ENCODE peak calls at places on chromosomes 4 and X, in eight cellular contexts. One of them, this sample, is unnamed.

GRCh38 chr4:73735231-73735630 is 5.1 kb upstream of the CXCL8 start:
- DNase-seq in GM12878: peak; percentile 79
- DNase-seq in body of pancreas: no peak
- DNase-seq in left ventricle myocardium inferior: no peak
- DNase-seq in pancreas: no peak
- DNase-seq in heart right ventricle: no peak
- DNase-seq in prostate gland: no peak
- DNase-seq in ascending aorta: no peak
- DNase-seq in this sample: no peak

GRCh38 chr4:26077840-26078239 is 163.8 kb downstream of the SMIM20 start:
- DNase-seq in GM12878: no peak
- DNase-seq in body of pancreas: peak; percentile 56
- DNase-seq in left ventricle myocardium inferior: no peak
- DNase-seq in pancreas: peak; percentile 74
- DNase-seq in heart right ventricle: no peak
- DNase-seq in prostate gland: no peak
- DNase-seq in ascending aorta: no peak
- DNase-seq in this sample: no peak

GRCh38 chr4:54942735-54943134 is 182.7 kb downstream of the KDR start:
- DNase-seq in GM12878: no peak
- DNase-seq in body of pancreas: no peak
- DNase-seq in left ventricle myocardium inferior: no peak
- DNase-seq in pancreas: no peak
- DNase-seq in heart right ventricle: no peak
- DNase-seq in prostate gland: no peak
- DNase-seq in ascending aorta: no peak
- DNase-seq in this sample: no peak

GRCh38 chr4:152512483-152512882 is 23.4 kb downstream of the FBXW7 start:
- DNase-seq in GM12878: no peak
- DNase-seq in body of pancreas: no peak
- DNase-seq in left ventricle myocardium inferior: no peak
- DNase-seq in pancreas: no peak
- DNase-seq in heart right ventricle: no peak
- DNase-seq in prostate gland: no peak
- DNase-seq in ascending aorta: no peak
- DNase-seq in this sample: no peak

GRCh38 chr4:87541956-87542709 is 13.0 kb upstream of the SPARCL1 start:
- DNase-seq in GM12878: no peak
- DNase-seq in body of pancreas: no peak
- DNase-seq in left ventricle myocardium inferior: no peak
- DNase-seq in pancreas: no peak
- DNase-seq in heart right ventricle: no peak
- DNase-seq in prostate gland: no peak
- DNase-seq in ascending aorta: no peak
- DNase-seq in this sample: no peak

GRCh38 chr4:80751200-80751599 is 279.3 kb upstream of the BMP3 start:
- DNase-seq in GM12878: no peak
- DNase-seq in body of pancreas: no peak
- DNase-seq in left ventricle myocardium inferior: no peak
- DNase-seq in pancreas: no peak
- DNase-seq in heart right ventricle: no peak
- DNase-seq in prostate gland: no peak
- DNase-seq in ascending aorta: no peak
- DNase-seq in this sample: no peak

GRCh38 chr4:83724488-83725060 is 188.7 kb downstream of the GPAT3 start:
- DNase-seq in GM12878: no peak
- DNase-seq in body of pancreas: no peak
- DNase-seq in left ventricle myocardium inferior: no peak
- DNase-seq in pancreas: no peak
- DNase-seq in heart right ventricle: no peak
- DNase-seq in prostate gland: no peak
- DNase-seq in ascending aorta: no peak
- DNase-seq in this sample: no peak

GRCh38 chr4:104345598-104346242 is 149.0 kb downstream of the CXXC4 start:
- DNase-seq in GM12878: no peak
- DNase-seq in body of pancreas: no peak
- DNase-seq in left ventricle myocardium inferior: no peak
- DNase-seq in pancreas: no peak
- DNase-seq in heart right ventricle: no peak
- DNase-seq in prostate gland: no peak
- DNase-seq in ascending aorta: no peak
- DNase-seq in this sample: no peak

GRCh38 chr4:70954032-70954431 is 39.4 kb upstream of the DCK start:
- DNase-seq in GM12878: no peak
- DNase-seq in body of pancreas: no peak
- DNase-seq in left ventricle myocardium inferior: no peak
- DNase-seq in pancreas: no peak
- DNase-seq in heart right ventricle: no peak
- DNase-seq in prostate gland: no peak
- DNase-seq in ascending aorta: no peak
- DNase-seq in this sample: no peak

GRCh38 chr4:92305878-92306520 is 2.2 kb downstream of the GRID2 start:
- DNase-seq in GM12878: no peak
- DNase-seq in body of pancreas: no peak
- DNase-seq in left ventricle myocardium inferior: no peak
- DNase-seq in pancreas: no peak
- DNase-seq in heart right ventricle: no peak
- DNase-seq in prostate gland: no peak
- DNase-seq in ascending aorta: no peak
- DNase-seq in this sample: no peak

GRCh38 chrX:139058831-139059495 is 347.4 kb upstream of the FGF13 start:
- DNase-seq in GM12878: no peak
- DNase-seq in body of pancreas: no peak
- DNase-seq in left ventricle myocardium inferior: no peak
- DNase-seq in pancreas: no peak
- DNase-seq in heart right ventricle: no peak
- DNase-seq in prostate gland: no peak
- DNase-seq in ascending aorta: no peak
- DNase-seq in this sample: no peak

GRCh38 chrX:103063918-103064434 is at the start of gene BEX1:
- DNase-seq in GM12878: no peak
- DNase-seq in body of pancreas: peak; percentile 72
- DNase-seq in left ventricle myocardium inferior: no peak
- DNase-seq in pancreas: peak; percentile 81
- DNase-seq in heart right ventricle: no peak
- DNase-seq in prostate gland: peak; percentile 6
- DNase-seq in ascending aorta: no peak
- DNase-seq in this sample: peak; percentile 63

GRCh38 chr4:139085141-139085540 is 69.6 kb downstream of the NOCT start:
- DNase-seq in GM12878: no peak
- DNase-seq in body of pancreas: no peak
- DNase-seq in left ventricle myocardium inferior: no peak
- DNase-seq in pancreas: no peak
- DNase-seq in heart right ventricle: no peak
- DNase-seq in prostate gland: no peak
- DNase-seq in ascending aorta: no peak
- DNase-seq in this sample: no peak

GRCh38 chr4:139084425-139085093 is 69.0 kb downstream of the NOCT start:
- DNase-seq in GM12878: peak; percentile 16
- DNase-seq in body of pancreas: no peak
- DNase-seq in left ventricle myocardium inferior: no peak
- DNase-seq in pancreas: no peak
- DNase-seq in heart right ventricle: no peak
- DNase-seq in prostate gland: no peak
- DNase-seq in ascending aorta: no peak
- DNase-seq in this sample: no peak

GRCh38 chr4:139078926-139079325 is 63.3 kb downstream of the NOCT start:
- DNase-seq in GM12878: no peak
- DNase-seq in body of pancreas: no peak
- DNase-seq in left ventricle myocardium inferior: no peak
- DNase-seq in pancreas: no peak
- DNase-seq in heart right ventricle: no peak
- DNase-seq in prostate gland: no peak
- DNase-seq in ascending aorta: no peak
- DNase-seq in this sample: no peak

GRCh38 chr4:139082750-139083532 is 67.4 kb downstream of the NOCT start:
- DNase-seq in GM12878: peak; percentile 93
- DNase-seq in body of pancreas: peak; percentile 95
- DNase-seq in left ventricle myocardium inferior: peak; percentile 93
- DNase-seq in pancreas: peak; percentile 96
- DNase-seq in heart right ventricle: peak; percentile 91
- DNase-seq in prostate gland: peak; percentile 97
- DNase-seq in ascending aorta: peak; percentile 97
- DNase-seq in this sample: peak; percentile 96

DNA sequence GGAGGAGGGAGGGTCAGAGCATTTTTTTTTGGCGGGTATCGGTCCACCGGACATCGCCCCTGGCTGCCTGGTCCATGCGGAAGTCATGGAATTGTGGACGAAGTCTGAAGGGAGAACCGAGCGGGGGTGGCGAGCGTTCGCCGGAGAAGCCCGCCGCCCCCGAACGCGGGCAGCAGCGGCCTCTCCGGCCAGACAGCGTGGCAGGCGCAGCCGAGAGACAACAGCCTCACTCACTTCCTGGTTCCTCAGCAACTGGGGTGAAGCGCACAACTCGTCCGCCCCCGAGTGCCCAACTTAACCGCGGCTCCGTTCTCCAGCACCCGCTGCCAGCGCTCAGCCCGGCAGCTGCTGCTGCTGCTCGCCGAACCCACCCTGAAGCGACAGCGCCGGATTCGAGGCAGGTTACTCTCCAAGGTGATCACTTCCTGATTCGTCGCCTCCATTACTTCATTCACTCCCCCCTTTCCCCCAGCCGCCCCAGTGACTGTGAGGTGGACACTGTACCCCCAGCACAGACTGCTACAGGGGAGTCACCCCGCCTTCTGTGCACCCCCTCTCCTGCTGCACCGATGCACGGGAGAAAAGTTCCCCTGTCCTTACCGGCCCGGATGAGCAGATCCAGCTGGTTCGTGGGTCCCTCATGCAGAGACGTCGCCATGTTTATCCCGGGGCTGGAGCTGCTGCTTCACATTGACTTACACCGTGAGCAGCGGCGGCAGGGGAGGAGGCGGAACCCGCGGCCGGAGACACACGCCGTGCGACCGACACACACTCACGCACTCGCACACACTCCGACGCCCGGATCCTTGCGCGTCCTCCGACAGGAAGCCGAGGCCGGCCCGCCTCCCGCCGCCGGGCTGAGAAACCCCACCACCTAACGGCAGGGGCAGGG is 68.2 kb downstream of the NOCT start:
- DNase-seq in GM12878: peak; percentile 62
- DNase-seq in body of pancreas: peak; percentile 90
- DNase-seq in left ventricle myocardium inferior: peak; percentile 87
- DNase-seq in pancreas: peak; percentile 90
- DNase-seq in heart right ventricle: peak; percentile 89
- DNase-seq in prostate gland: peak; percentile 83
- DNase-seq in ascending aorta: peak; percentile 60
- DNase-seq in this sample: peak; percentile 95
- TF ChIP-seq CTCF in GM12878: no peak
- TF ChIP-seq CTCF in body of pancreas: peak; percentile 56
- TF ChIP-seq CTCF in left ventricle myocardium inferior: peak; percentile 58
- TF ChIP-seq CTCF in pancreas: no peak
- TF ChIP-seq CTCF in heart right ventricle: peak; percentile 42
- TF ChIP-seq CTCF in prostate gland: peak; percentile 34
- TF ChIP-seq CTCF in ascending aorta: peak; percentile 25
- TF ChIP-seq CTCF in this sample: peak; percentile 35

DNA sequence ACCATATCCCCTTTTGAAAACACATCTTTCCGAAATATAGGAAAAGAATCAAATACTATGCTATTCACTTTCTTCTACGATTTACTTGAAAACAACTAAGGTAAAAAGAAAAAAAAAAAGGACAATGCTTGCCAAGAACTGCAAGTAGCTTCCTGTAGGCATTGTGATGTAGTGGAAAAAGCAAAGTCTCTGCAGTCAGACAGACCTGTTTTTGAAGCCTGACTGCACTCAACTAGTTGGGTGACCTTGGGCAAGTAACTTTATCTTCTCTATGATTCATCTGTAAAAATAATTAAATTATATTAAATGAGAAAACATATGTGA is 100.4 kb upstream of the PLS3 start:
- DNase-seq in GM12878: no peak
- DNase-seq in body of pancreas: no peak
- DNase-seq in left ventricle myocardium inferior: no peak
- DNase-seq in pancreas: no peak
- DNase-seq in heart right ventricle: no peak
- DNase-seq in prostate gland: no peak
- DNase-seq in ascending aorta: no peak
- DNase-seq in this sample: no peak
- H3K27me3 ChIP-seq in GM12878: no peaks in the 10 kb centered on the region
- H3K27me3 ChIP-seq in body of pancreas: no peaks in the 10 kb centered on the region
- H3K27me3 ChIP-seq in left ventricle myocardium inferior: no peaks in the 10 kb centered on the region
- H3K27me3 ChIP-seq in pancreas: no peaks in the 10 kb centered on the region
- H3K27me3 ChIP-seq in heart right ventricle: no peaks in the 10 kb centered on the region
- H3K27me3 ChIP-seq in prostate gland: no peaks in the 10 kb centered on the region
- H3K27me3 ChIP-seq in ascending aorta: no peaks in the 10 kb centered on the region
- H3K27me3 ChIP-seq in this sample: no peaks in the 10 kb centered on the region

DNA sequence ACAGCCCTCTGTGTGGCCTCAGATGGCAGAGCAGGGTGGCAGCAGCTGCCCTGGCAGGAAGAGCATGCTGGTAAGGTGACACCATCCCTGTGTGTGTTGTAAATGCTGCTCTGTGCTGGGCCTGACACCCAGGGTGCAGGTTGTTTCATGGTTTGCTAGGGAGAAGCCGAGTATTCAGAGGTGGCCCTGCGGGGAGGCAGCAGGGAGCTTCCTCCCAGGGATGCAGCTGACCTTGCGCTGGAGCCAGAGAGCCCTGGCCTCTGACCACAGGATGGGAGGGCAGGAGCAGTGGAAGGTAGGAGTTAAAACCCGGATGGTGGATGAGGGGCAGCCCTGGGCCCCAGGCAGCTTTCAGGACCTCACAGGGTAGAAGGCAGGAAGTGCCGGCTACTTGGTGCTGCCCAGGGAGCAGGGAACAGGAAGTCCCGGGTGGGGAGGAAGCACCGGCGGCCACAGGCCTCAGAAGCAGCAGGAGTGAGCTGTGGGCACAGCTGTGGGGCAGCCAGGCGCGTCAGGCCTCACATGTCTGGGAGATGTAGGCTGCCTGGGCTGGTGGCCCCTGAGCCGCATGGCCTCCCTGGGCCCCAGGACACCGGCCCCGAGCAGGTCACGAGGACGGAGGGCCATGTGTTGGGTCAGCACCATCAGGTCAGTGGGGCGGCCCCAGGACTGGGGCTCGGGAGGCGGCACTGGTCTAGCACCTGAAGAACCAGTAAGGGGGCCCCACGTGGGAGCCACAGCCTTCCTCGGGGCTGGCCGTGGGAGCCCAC is 19.1 kb downstream of the SH3BP2 start:
- DNase-seq in GM12878: peak; percentile 40
- DNase-seq in body of pancreas: no peak
- DNase-seq in left ventricle myocardium inferior: peak; percentile 76
- DNase-seq in pancreas: no peak
- DNase-seq in heart right ventricle: peak; percentile 78
- DNase-seq in prostate gland: no peak
- DNase-seq in ascending aorta: peak; percentile 57
- DNase-seq in this sample: peak; percentile 90
- H3K4me1 ChIP-seq in GM12878: peaks cover 41% of the 10 kb centered on the region
- H3K4me1 ChIP-seq in body of pancreas: peaks cover 7% of the 10 kb centered on the region
- H3K4me1 ChIP-seq in left ventricle myocardium inferior: peaks cover 69% of the 10 kb centered on the region
- H3K4me1 ChIP-seq in pancreas: peaks cover 2% of the 10 kb centered on the region
- H3K4me1 ChIP-seq in heart right ventricle: peaks cover 71% of the 10 kb centered on the region
- H3K4me1 ChIP-seq in prostate gland: peaks cover 5% of the 10 kb centered on the region
- H3K4me1 ChIP-seq in ascending aorta: no peaks in the 10 kb centered on the region
- H3K4me1 ChIP-seq in this sample: peaks cover 63% of the 10 kb centered on the region

DNA sequence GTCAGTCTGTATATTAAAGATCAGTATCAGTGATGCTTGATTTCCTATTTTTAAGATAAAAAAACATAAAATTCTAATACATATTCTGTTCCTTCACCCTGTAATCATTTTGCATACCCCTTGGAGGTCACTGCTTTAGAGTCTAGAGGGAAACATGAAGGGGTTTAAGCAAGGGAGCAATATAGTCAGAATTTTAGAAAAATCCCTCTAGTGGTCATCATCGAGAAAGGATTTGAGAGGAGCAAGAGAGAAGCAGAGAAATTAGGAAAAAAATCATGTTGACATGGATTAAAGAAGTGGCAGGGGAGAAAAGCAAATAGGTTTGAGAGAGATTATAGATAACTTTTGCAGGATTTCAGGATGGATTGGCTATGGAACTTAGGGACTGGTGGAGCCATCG is 11.1 kb downstream of the APEX2 start:
- DNase-seq in GM12878: no peak
- DNase-seq in body of pancreas: no peak
- DNase-seq in left ventricle myocardium inferior: no peak
- DNase-seq in pancreas: no peak
- DNase-seq in heart right ventricle: no peak
- DNase-seq in prostate gland: no peak
- DNase-seq in ascending aorta: no peak
- DNase-seq in this sample: no peak
- TF ChIP-seq CTCF in GM12878: peak; percentile 16
- TF ChIP-seq CTCF in body of pancreas: peak; percentile 25
- TF ChIP-seq CTCF in left ventricle myocardium inferior: peak; percentile 33
- TF ChIP-seq CTCF in pancreas: peak; percentile 19
- TF ChIP-seq CTCF in heart right ventricle: peak; percentile 17
- TF ChIP-seq CTCF in prostate gland: no peak
- TF ChIP-seq CTCF in ascending aorta: no peak
- TF ChIP-seq CTCF in this sample: no peak

This sample was measured in upper lobe of right lung.